ENCODE peak calls at places on chromosomes 3 and 15, in four cellular contexts. N, A, W and H are unnamed samples.

GRCh38 chr3:157794771-157795170 is 291.6 kb upstream of the VEPH1 start:
- DNase-seq in W (no peak), N (no peak), A (no peak), H (no peak)

GRCh38 chr15:48109856-48110531 is 10.8 kb upstream of the SLC24A5 start:
- DNase-seq in W (no peak), A (no peak), N (no peak), H (no peak)

GRCh38 chr3:4835616-4836043 is 143.6 kb upstream of the BHLHE40 start:
- DNase-seq in N (no peak), W (no peak), A (peak; percentile 77), H (peak; percentile 33)

GRCh38 chr3:151316267-151316991 is at the start of gene GPR87:
- DNase-seq in W (no peak), A (no peak), N (no peak), H (no peak)

GRCh38 chr3:45967724-45968123 is 24.5 kb downstream of the CXCR6 start:
- DNase-seq in W (no peak), A (no peak), N (no peak), H (no peak)

GRCh38 chr15:77712438-77712837 is 79.7 kb upstream of the LINGO1 start:
- DNase-seq in N (no peak), A (no peak), W (no peak), H (no peak)

GRCh38 chr3:194140520-194141414 is 4.8 kb downstream of the HES1 start:
- DNase-seq in W (peak; percentile 49), N (peak; percentile 85), A (no peak), H (peak; percentile 43)

GRCh38 chr15:31452595-31453557 is 126.2 kb downstream of the KLF13 start:
- DNase-seq in N (no peak), W (no peak), A (no peak), H (no peak)

GRCh38 chr3:109336272-109336957 is 931 bp downstream of the DPPA4 start:
- DNase-seq in W (no peak), N (peak; percentile 77), A (no peak), H (no peak)